ENCODE peak calls at places on chromosome 1, in seven cellular contexts. F is sciatic nerve; B is CD4-positive, alpha-beta T cell; N is fibroblast of lung; E is stimulated activated CD8-positive, alpha-beta memory T cell treated with anti-CD3 and anti-CD28 coated beads, Interleukin-4, amount 100 ng/mL, for 24 hours; S is heart left ventricle; C is stomach. K is an unnamed sample.

GRCh38 chr1:59323879-59324278 is 27.0 kb downstream of the FGGY start:
- DNase-seq in F (no peak), N (no peak), S (no peak), E (no peak), C (no peak), B (no peak), K (no peak)

GRCh38 chr1:80639777-80640533 is 1160.8 kb upstream of the ADGRL2 start:
- DNase-seq in E (no peak), F (no peak), C (no peak), S (no peak), N (no peak), B (no peak), K (no peak)

GRCh38 chr1:59453297-59453970 is 156.5 kb downstream of the FGGY start:
- DNase-seq in E (no peak), B (no peak), S (no peak), F (no peak), N (peak), C (no peak), K (no peak)

GRCh38 chr1:52937433-52938065 is 10.5 kb downstream of the SCP2 start:
- DNase-seq in S (no peak), C (no peak), B (no peak), E (no peak), F (no peak), N (no peak), K (no peak)

GRCh38 chr1:89987170-89987819 is 7.6 kb upstream of the ZNF326 start:
- DNase-seq in N (peak), C (peak), B (peak), F (no peak), E (no peak), S (no peak), K (peak)

GRCh38 chr1:72281144-72281543 is 1.2 kb downstream of the NEGR1 start:
- DNase-seq in S (no peak), F (no peak), N (no peak), B (no peak), C (no peak), E (no peak), K (no peak)

GRCh38 chr1:2875677-2876531 is 74.4 kb upstream of the TTC34 start:
- DNase-seq in E (no peak), S (no peak), B (no peak), N (no peak), F (peak), C (peak), K (no peak)

GRCh38 chr1:225418059-225418458 is 9.8 kb downstream of the LBR start:
- DNase-seq in E (no peak), F (no peak), N (no peak), B (no peak), C (no peak), S (no peak), K (no peak)

GRCh38 chr1:116122955-116123757 is 12.0 kb downstream of the MAB21L3 start:
- DNase-seq in C (peak), S (no peak), N (peak), F (no peak), B (no peak), E (no peak), K (no peak)

GRCh38 chr1:240567066-240567465 is 44.9 kb downstream of the GREM2 start:
- DNase-seq in S (no peak), B (no peak), F (no peak), N (no peak), E (no peak), C (no peak), K (no peak)

GRCh38 chr1:218339267-218339831 is 5.8 kb upstream of the TGFB2 start:
- DNase-seq in B (no peak), S (no peak), N (peak), E (no peak), F (no peak), C (no peak), K (no peak)

GRCh38 chr1:111948209-111949131 is 41.0 kb downstream of the KCND3 start:
- DNase-seq in N (peak), C (no peak), S (peak), B (no peak), E (no peak), F (no peak), K (no peak)

GRCh38 chr1:37633950-37634553 is 640 bp downstream of the RSPO1 start:
- DNase-seq in F (no peak), B (no peak), S (no peak), N (no peak), E (no peak), C (no peak), K (no peak)

GRCh38 chr1:219924348-219924747 is 4.0 kb downstream of the SLC30A10 start:
- DNase-seq in C (no peak), F (no peak), N (no peak), S (no peak), E (no peak), B (no peak), K (no peak)

GRCh38 chr1:172141351-172142000 is 279.0 kb upstream of the C1orf105 start:
- DNase-seq in C (no peak), E (no peak), N (no peak), S (no peak), F (no peak), B (no peak), K (no peak)

K was measured in effector CD8-positive, alpha-beta T cell.